ENCODE peak calls at places on chromosomes 7 and 10, in six cellular contexts. W is HCT116, O is OCI-LY7, T is hepatocyte, J is MM.1S, K is H9. U is an unnamed sample. For H3K4me1, the result is how much of the 10 kb centered on the place peaks cover.

GRCh38 chr7:15753834-15754600 is 67.5 kb upstream of the MEOX2 start:
- DNase-seq in W (no peak), O (no peak), T (no peak), J (no peak), K (no peak), U (no peak)

GRCh38 chr10:131211146-131211545 is 100.4 kb downstream of the TCERG1L start:
- DNase-seq in W (no peak), O (no peak), T (no peak), J (no peak), K (peak), U (no peak)

GRCh38 chr10:98323221-98324164 is 55.5 kb upstream of the LOXL4 start:
- DNase-seq in W (peak), O (no peak), T (peak), J (no peak), K (no peak), U (peak)

GRCh38 chr7:20588678-20589077 is 26.8 kb upstream of the ABCB5 start:
- DNase-seq in W (no peak), O (no peak), T (no peak), J (no peak), K (no peak), U (no peak)

GRCh38 chr7:118863961-118864360 is 639.5 kb downstream of the ANKRD7 start:
- DNase-seq in W (no peak), O (no peak), T (no peak), J (no peak), K (no peak), U (no peak)

GRCh38 chr7:85130702-85131101 is 56.2 kb downstream of the SEMA3D start:
- DNase-seq in W (no peak), O (no peak), T (no peak), J (no peak), K (no peak), U (no peak)

GRCh38 chr7:33669251-33669670 is 236.1 kb upstream of the BMPER start:
- DNase-seq in W (no peak), O (no peak), T (no peak), J (no peak), K (no peak), U (no peak)

GRCh38 chr10:24234784-24235183 is 25.8 kb downstream of the KIAA1217 start:
- DNase-seq in W (no peak), O (no peak), T (no peak), J (no peak), K (no peak), U (no peak)

GRCh38 chr10:68543004-68543918 is 15.9 kb upstream of the SLC25A16 start:
- DNase-seq in W (peak), O (no peak), T (peak), J (no peak), K (no peak), U (peak)

GRCh38 chr10:114367041-114367675 is 37.1 kb downstream of the AFAP1L2 start:
- DNase-seq in W (no peak), O (no peak), T (no peak), J (no peak), K (no peak), U (peak)

GRCh38 chr10:114372179-114372578 is 32.1 kb downstream of the AFAP1L2 start:
- DNase-seq in W (no peak), O (no peak), T (no peak), J (no peak), K (no peak), U (no peak)

GRCh38 chr10:114367676-114368391 is 36.5 kb downstream of the AFAP1L2 start:
- DNase-seq in W (no peak), O (no peak), T (peak), J (no peak), K (no peak), U (peak)

GRCh38 chr10:114370993-114371392 is 33.3 kb downstream of the AFAP1L2 start:
- DNase-seq in W (no peak), O (no peak), T (no peak), J (no peak), K (no peak), U (no peak)

GRCh38 chr10:114370199-114370598 is 34.1 kb downstream of the AFAP1L2 start:
- DNase-seq in W (no peak), O (no peak), T (no peak), J (no peak), K (no peak), U (peak)
- H3K4me1 ChIP-seq in W (under half), O (under half), T (under half), J (under half), K (under half), U (under half)

DNA sequence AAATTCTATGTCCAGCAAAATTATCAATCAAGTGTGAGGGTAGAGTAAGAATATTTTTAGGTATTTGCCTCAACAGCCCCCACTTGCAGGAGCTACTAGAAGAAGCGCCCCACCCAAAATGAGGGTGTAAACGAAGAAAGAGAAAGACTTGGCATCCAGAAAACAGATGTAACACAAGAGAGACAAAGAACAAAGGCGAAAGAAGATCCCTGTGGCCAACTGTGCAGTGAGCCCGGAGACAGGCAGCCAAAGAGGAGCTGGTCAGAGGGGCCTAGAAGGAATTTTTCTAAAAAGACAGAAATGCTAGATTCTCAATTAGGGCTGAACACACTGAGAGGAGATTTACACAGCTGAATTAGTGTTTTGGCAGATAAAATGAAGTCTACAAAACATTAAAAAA is 29.6 kb upstream of the EIF5AL1 start:
- DNase-seq in W (no peak), O (no peak), T (no peak), J (no peak), K (no peak), U (no peak)
- H3K4me2 ChIP-seq in W (no peak), O (no peak), T (no peak), J (no peak), K (no peak), U (no peak)

GRCh38 chr7:2878306-2878705 is 34.2 kb upstream of the GNA12 start:
- DNase-seq in W (no peak), O (peak), T (no peak), J (no peak), K (no peak), U (no peak)
- H3K4me1 ChIP-seq in W (under half), O (under half), T (under half), J (under half), K (under half), U (under half)

GRCh38 chr10:60362461-60362860 is 27.2 kb downstream of the ANK3 start:
- DNase-seq in W (no peak), O (no peak), T (no peak), J (no peak), K (no peak), U (no peak)
- H3K4me2 ChIP-seq in W (no peak), O (no peak), T (no peak), J (no peak), K (no peak), U (no peak)

GRCh38 chr10:77592946-77593636 is 44.5 kb downstream of the KCNMA1 start:
- DNase-seq in W (peak), O (no peak), T (peak), J (no peak), K (no peak), U (peak)

GRCh38 chr10:77592510-77592909 is 45.1 kb downstream of the KCNMA1 start:
- DNase-seq in W (no peak), O (no peak), T (no peak), J (no peak), K (no peak), U (no peak)

GRCh38 chr10:77591238-77591880 is 46.2 kb downstream of the KCNMA1 start:
- DNase-seq in W (no peak), O (no peak), T (no peak), J (no peak), K (no peak), U (no peak)

GRCh38 chr10:77597560-77597959 is 40.0 kb downstream of the KCNMA1 start:
- DNase-seq in W (no peak), O (no peak), T (no peak), J (no peak), K (no peak), U (no peak)

GRCh38 chr10:77594171-77594783 is 43.3 kb downstream of the KCNMA1 start:
- DNase-seq in W (no peak), O (no peak), T (no peak), J (no peak), K (no peak), U (no peak)
- H3K4me1 ChIP-seq in W (under half), O (under half), T (under half), J (under half), K (under half), U (under half)

DNA sequence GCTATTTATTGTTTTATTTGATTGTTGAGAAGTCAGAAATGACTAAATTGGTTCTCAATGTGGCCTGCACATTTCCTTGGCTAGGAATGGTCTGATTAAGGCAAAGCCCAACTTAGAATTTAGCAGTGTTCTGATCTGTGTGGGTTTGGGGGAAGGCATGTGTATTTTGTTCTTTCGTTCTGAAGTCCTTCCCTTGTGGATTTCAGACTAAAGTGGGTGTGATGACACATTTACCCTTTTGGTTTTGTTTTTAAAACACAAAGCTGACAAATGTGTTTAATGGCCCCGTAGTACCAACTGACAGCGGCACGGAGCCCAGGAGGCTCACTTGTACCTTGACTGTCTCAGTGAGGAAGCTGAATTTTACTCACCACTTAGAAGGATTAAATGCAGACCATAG is 452.3 kb upstream of the GALNT17 start:
- DNase-seq in W (no peak), O (no peak), T (no peak), J (no peak), K (no peak), U (peak)
- H3K4me2 ChIP-seq in W (no peak), O (no peak), T (no peak), J (no peak), K (no peak), U (no peak)